ENCODE peak calls at places on chromosomes 5 and 9, in seven cellular contexts. M, B, J, V, F, P and Q are unnamed samples.

GRCh38 chr5:160467555-160468418 is 46.1 kb downstream of the PTTG1 start:
- DNase-seq in M (peak), B (peak), J (peak), V (peak), F (peak), P (peak), Q (peak)

GRCh38 chr5:96384353-96384752 is 48.7 kb downstream of the PCSK1 start:
- DNase-seq in M (no peak), B (peak), J (no peak), V (no peak), F (peak), P (peak), Q (no peak)

GRCh38 chr9:127038531-127038930 is 83.9 kb downstream of the ANGPTL2 start:
- DNase-seq in M (no peak), B (no peak), J (no peak), V (no peak), F (no peak), P (no peak), Q (no peak)

GRCh38 chr9:135533674-135534073 is 12.3 kb upstream of the OBP2A start:
- DNase-seq in M (no peak), B (no peak), J (no peak), V (no peak), F (no peak), P (no peak), Q (no peak)

GRCh38 chr5:136042665-136043121 is 13.9 kb downstream of the TGFBI start:
- DNase-seq in M (no peak), B (no peak), J (no peak), V (no peak), F (no peak), P (no peak), Q (no peak)

GRCh38 chr9:7973123-7973522 is 173.5 kb upstream of the DMAC1 start:
- DNase-seq in M (no peak), B (no peak), J (no peak), V (no peak), F (no peak), P (no peak), Q (no peak)

GRCh38 chr9:96087669-96088299 is 212.3 kb downstream of the ERCC6L2 start:
- DNase-seq in M (no peak), B (no peak), J (no peak), V (no peak), F (no peak), P (no peak), Q (no peak)

GRCh38 chr9:130147215-130147614 is 25.0 kb upstream of the NCS1 start:
- DNase-seq in M (no peak), B (no peak), J (no peak), V (no peak), F (no peak), P (no peak), Q (no peak)

GRCh38 chr5:54455413-54456157 is at the start of gene HSPB3:
- DNase-seq in M (no peak), B (no peak), J (peak), V (peak), F (peak), P (peak), Q (no peak)

GRCh38 chr9:131238402-131239021 is 37.8 kb downstream of the FAM78A start:
- DNase-seq in M (no peak), B (no peak), J (no peak), V (no peak), F (peak), P (no peak), Q (no peak)

GRCh38 chr9:91422832-91423711 is 560 bp downstream of the NFIL3 start:
- DNase-seq in M (peak), B (peak), J (peak), V (peak), F (peak), P (peak), Q (peak)

GRCh38 chr5:163770625-163771024 is 265.2 kb downstream of the MAT2B start:
- DNase-seq in M (no peak), B (no peak), J (no peak), V (no peak), F (no peak), P (no peak), Q (no peak)

GRCh38 chr9:129868571-129869486 is 33.6 kb downstream of the USP20 start:
- DNase-seq in M (peak), B (no peak), J (no peak), V (no peak), F (no peak), P (no peak), Q (no peak)

GRCh38 chr9:87083986-87084385 is 136.7 kb upstream of the GAS1 start:
- DNase-seq in M (no peak), B (no peak), J (no peak), V (no peak), F (no peak), P (no peak), Q (no peak)

GRCh38 chr5:141945511-141946024 is 12.4 kb downstream of the PCDH12 start:
- DNase-seq in M (no peak), B (no peak), J (no peak), V (no peak), F (no peak), P (peak), Q (no peak)

GRCh38 chr5:121380066-121380465 is 471.6 kb upstream of the FTMT start:
- DNase-seq in M (no peak), B (no peak), J (no peak), V (no peak), F (no peak), P (no peak), Q (no peak)

GRCh38 chr5:307306-307705 is 14.2 kb upstream of the AHRR start:
- DNase-seq in M (no peak), B (peak), J (peak), V (no peak), F (no peak), P (no peak), Q (no peak)

GRCh38 chr9:136089697-136090045 is 5.4 kb downstream of the NACC2 start:
- DNase-seq in M (no peak), B (no peak), J (no peak), V (no peak), F (peak), P (no peak), Q (no peak)

GRCh38 chr5:178388381-178389030 is 155.9 kb upstream of the PHYKPL start:
- DNase-seq in M (peak), B (no peak), J (peak), V (no peak), F (peak), P (peak), Q (peak)

GRCh38 chr5:34486808-34487201 is 169.3 kb upstream of the RAI14 start:
- DNase-seq in M (no peak), B (no peak), J (no peak), V (no peak), F (no peak), P (no peak), Q (no peak)

GRCh38 chr5:45454114-45454513 is 242.1 kb downstream of the HCN1 start:
- DNase-seq in M (no peak), B (peak), J (no peak), V (no peak), F (peak), P (peak), Q (peak)

GRCh38 chr5:62931081-62931480 is 352.5 kb downstream of the LRRC70 start:
- DNase-seq in M (no peak), B (no peak), J (no peak), V (no peak), F (no peak), P (no peak), Q (no peak)

GRCh38 chr9:90637626-90638025 is 5.0 kb downstream of the DIRAS2 start:
- DNase-seq in M (no peak), B (no peak), J (no peak), V (no peak), F (no peak), P (no peak), Q (no peak)

GRCh38 chr5:153209687-153210086 is 280.8 kb upstream of the GRIA1 start:
- DNase-seq in M (no peak), B (no peak), J (no peak), V (no peak), F (no peak), P (no peak), Q (no peak)

GRCh38 chr9:5438301-5439162 is 807 bp upstream of the PLGRKT start:
- DNase-seq in M (no peak), B (peak), J (no peak), V (no peak), F (peak), P (no peak), Q (peak)

GRCh38 chr9:89850633-89851325 is 246.0 kb downstream of the GADD45G start:
- DNase-seq in M (peak), B (peak), J (no peak), V (no peak), F (peak), P (no peak), Q (no peak)

GRCh38 chr5:107669543-107670027 is 1.2 kb downstream of the EFNA5 start:
- DNase-seq in M (peak), B (no peak), J (peak), V (no peak), F (peak), P (peak), Q (peak)

GRCh38 chr5:109191153-109191558 is 218.6 kb downstream of the PJA2 start:
- DNase-seq in M (no peak), B (peak), J (no peak), V (no peak), F (peak), P (no peak), Q (no peak)

GRCh38 chr9:77710965-77711657 is 63.0 kb upstream of the GNA14 start:
- DNase-seq in M (no peak), B (no peak), J (no peak), V (no peak), F (no peak), P (no peak), Q (no peak)

GRCh38 chr5:172751761-172752510 is 19.1 kb downstream of the DUSP1 start:
- DNase-seq in M (no peak), B (no peak), J (no peak), V (no peak), F (no peak), P (peak), Q (no peak)

GRCh38 chr5:14665110-14665822 is 748 bp downstream of the OTULIN start:
- DNase-seq in M (peak), B (no peak), J (no peak), V (no peak), F (no peak), P (peak), Q (peak)

GRCh38 chr5:138632900-138633489 is 57.8 kb upstream of the HSPA9 start:
- DNase-seq in M (peak), B (peak), J (peak), V (peak), F (peak), P (peak), Q (peak)

GRCh38 chr5:115489725-115490124 is 54.9 kb downstream of the FEM1C start:
- DNase-seq in M (no peak), B (no peak), J (no peak), V (no peak), F (no peak), P (no peak), Q (no peak)

GRCh38 chr5:115487750-115488149 is 56.8 kb downstream of the FEM1C start:
- DNase-seq in M (no peak), B (no peak), J (no peak), V (no peak), F (no peak), P (no peak), Q (no peak)

GRCh38 chr5:115484368-115484767 is 60.2 kb downstream of the FEM1C start:
- DNase-seq in M (no peak), B (no peak), J (no peak), V (no peak), F (no peak), P (no peak), Q (no peak)

GRCh38 chr5:115486728-115487127 is 57.8 kb downstream of the FEM1C start:
- DNase-seq in M (no peak), B (no peak), J (no peak), V (no peak), F (no peak), P (no peak), Q (no peak)

GRCh38 chr5:115487168-115487567 is 57.4 kb downstream of the FEM1C start:
- DNase-seq in M (no peak), B (no peak), J (no peak), V (no peak), F (no peak), P (no peak), Q (no peak)
- H3K27ac ChIP-seq in M (no peak), B (no peak), J (no peak), V (no peak), F (no peak), P (no peak), Q (no peak)

GRCh38 chr5:143434261-143435206 is 31.0 kb upstream of the NR3C1 start:
- DNase-seq in M (peak), B (no peak), J (no peak), V (no peak), F (no peak), P (no peak), Q (no peak)
- TF ChIP-seq POLR2A in M (no peak), B (no peak), J (no peak), V (no peak), F (no peak), P (no peak), Q (no peak)

DNA sequence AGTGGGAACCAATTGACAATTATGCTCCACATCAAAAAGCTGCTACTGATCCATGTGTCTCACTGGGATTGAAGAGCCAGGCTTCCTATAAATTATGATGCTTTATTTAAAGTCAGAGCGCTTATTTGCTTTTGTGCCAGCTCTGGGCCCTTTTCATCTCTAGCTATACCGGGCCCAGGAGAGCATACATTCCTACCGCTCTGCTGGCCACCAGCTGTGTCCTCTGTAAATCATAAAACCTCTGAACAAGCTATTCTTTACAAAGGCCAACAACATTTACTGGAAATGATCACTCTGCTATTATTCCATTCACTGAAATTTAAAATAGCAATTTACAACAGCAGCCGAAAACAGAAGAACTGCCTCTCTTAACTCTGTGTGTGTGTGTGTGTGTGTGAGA is 86.6 kb downstream of the ZNF608 start:
- DNase-seq in M (no peak), B (no peak), J (no peak), V (no peak), F (no peak), P (no peak), Q (no peak)
- H3K27ac ChIP-seq in M (peak), B (no peak), J (no peak), V (no peak), F (no peak), P (no peak), Q (peak)

GRCh38 chr9:134156564-134157377 is 7.6 kb downstream of the RNU6ATAC start:
- DNase-seq in M (no peak), B (no peak), J (no peak), V (no peak), F (no peak), P (no peak), Q (no peak)

GRCh38 chr9:134159566-134160245 is 4.7 kb downstream of the RNU6ATAC start:
- DNase-seq in M (no peak), B (no peak), J (no peak), V (no peak), F (no peak), P (no peak), Q (no peak)

GRCh38 chr9:134158753-134159392 is 5.5 kb downstream of the RNU6ATAC start:
- DNase-seq in M (no peak), B (no peak), J (no peak), V (no peak), F (no peak), P (no peak), Q (no peak)

GRCh38 chr9:134157378-134157885 is 6.9 kb downstream of the RNU6ATAC start:
- DNase-seq in M (no peak), B (no peak), J (no peak), V (no peak), F (no peak), P (no peak), Q (no peak)

DNA sequence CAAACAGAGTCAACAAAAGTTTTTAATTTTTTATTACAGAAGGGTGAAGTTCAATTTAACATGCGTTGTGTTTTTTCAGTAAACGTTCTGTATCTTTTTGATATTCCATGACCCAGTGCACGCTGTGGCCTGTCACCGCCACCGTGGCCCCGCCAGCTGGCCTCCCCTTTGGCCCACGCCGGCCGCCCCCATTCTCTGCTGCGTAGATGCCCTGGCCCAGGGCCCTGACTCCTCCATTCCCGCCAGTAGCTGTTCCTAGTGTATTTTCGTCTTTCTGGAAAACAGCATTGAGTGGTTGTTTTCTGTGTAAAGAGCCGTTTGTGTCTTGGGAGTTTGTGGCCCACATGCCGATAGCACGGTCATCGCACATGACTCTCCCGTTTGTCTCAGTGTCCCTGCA is 6.1 kb downstream of the RNU6ATAC start:
- DNase-seq in M (no peak), B (no peak), J (no peak), V (no peak), F (no peak), P (no peak), Q (no peak)
- TF ChIP-seq POLR2A in M (no peak), B (no peak), J (no peak), V (no peak), F (no peak), P (no peak), Q (no peak)

DNA sequence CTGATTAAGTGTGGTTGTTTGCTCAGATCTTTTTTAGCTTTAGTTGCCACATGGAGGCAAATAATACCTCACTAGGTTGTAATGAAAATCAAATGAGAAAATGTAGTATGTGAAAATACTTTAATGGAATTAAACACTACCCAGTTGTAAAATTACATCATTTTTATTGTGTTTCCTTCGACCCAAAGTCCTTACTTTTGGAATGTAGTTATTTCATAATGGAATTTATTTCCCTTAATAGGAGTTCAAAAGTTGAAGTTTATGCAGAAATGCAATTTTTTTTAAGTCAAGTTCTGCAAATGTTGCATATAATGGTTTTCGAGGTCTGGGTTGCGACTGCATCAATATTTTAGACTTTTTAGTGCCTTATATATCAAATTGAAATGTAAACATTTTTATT is 31.0 kb downstream of the TNPO1 start:
- DNase-seq in M (no peak), B (no peak), J (no peak), V (no peak), F (no peak), P (no peak), Q (no peak)
- H3K27ac ChIP-seq in M (peak), B (no peak), J (no peak), V (peak), F (no peak), P (peak), Q (peak)

GRCh38 chr5:83472213-83472507 is 616 bp downstream of the VCAN start:
- DNase-seq in M (no peak), B (no peak), J (no peak), V (no peak), F (no peak), P (no peak), Q (no peak)

GRCh38 chr5:83474170-83474796 is 2.7 kb downstream of the VCAN start:
- DNase-seq in M (peak), B (peak), J (peak), V (peak), F (peak), P (peak), Q (peak)

GRCh38 chr5:83474986-83475385 is 3.4 kb downstream of the VCAN start:
- DNase-seq in M (no peak), B (no peak), J (no peak), V (no peak), F (no peak), P (no peak), Q (no peak)

GRCh38 chr5:83472508-83473343 is 1.2 kb downstream of the VCAN start:
- DNase-seq in M (peak), B (peak), J (peak), V (peak), F (no peak), P (peak), Q (peak)

DNA sequence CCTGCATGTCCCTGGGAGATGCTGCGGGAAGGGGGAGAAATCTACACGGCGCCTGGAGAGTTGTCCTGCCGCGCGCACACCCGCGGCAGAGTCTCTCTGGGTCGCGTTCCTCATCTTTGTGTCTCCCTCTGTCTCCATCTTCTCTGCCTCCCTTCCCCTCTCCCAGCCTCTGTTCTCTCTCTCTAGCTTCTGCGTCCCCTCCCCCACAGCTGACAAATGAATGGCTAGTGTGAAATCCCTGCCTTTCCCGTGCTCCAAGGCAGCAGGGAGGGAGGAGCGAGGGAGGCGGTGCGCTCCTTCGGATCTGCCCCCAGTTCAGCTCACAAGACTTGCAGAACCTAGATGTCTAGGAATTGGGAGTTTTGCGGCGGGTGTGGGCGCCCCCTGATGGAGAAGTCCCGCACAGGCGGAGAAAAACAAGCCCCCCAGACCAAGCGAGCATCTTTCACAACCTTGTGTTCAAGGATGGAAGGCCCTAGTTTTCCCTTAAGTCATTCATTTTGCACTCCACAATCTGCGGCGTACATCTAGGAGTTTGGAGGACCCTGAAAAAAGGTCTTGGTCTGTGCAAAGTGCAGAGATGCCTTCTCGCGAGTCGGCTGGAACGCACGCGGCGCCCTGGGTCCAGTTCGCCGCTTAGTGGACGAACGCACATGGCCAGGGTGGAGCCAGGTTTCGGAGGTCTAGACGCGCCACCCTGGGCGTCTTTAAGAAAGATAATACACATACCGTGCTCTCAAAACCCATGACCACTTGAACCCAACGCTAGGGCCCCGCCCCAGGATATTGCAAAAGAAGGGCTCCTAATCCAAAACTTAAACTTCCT is 2.0 kb downstream of the VCAN start:
- DNase-seq in M (peak), B (peak), J (peak), V (peak), F (peak), P (peak), Q (peak)
- TF ChIP-seq POLR2A in M (peak), B (peak), J (no peak), V (peak), F (no peak), P (no peak), Q (no peak)